ENCODE peak calls at places on chromosomes 4 and X, in ten cellular contexts. M is H1, Q is SK-N-SH, P is A549, T is esophagus muscularis mucosa, H is stomach, Y is GM12878, V is tibial nerve, K is K562, N is upper lobe of left lung. G is an unnamed sample.
A peak's percentile ranks its signal among the peaks of the same experiment; 100 is the strongest.

GRCh38 chr4:97457253-97457652 is 686.0 kb downstream of the STPG2 start:
- DNase-seq in H (no peak), M (no peak), Q (no peak), N (no peak), P (no peak), V (no peak), T (no peak), Y (no peak), K (no peak), G (no peak)

GRCh38 chr4:13329963-13330362 is 154.2 kb downstream of the RAB28 start:
- DNase-seq in T (no peak), P (no peak), Q (no peak), H (no peak), N (no peak), Y (peak; percentile 11), K (no peak), V (no peak), M (no peak), G (no peak)

GRCh38 chrX:112642349-112642748 is 37.4 kb downstream of the LHFPL1 start:
- DNase-seq in T (no peak), H (peak; percentile 31), M (peak; percentile 46), P (peak; percentile 46), V (no peak), K (peak; percentile 18), Q (peak; percentile 39), N (no peak), Y (no peak), G (no peak)

GRCh38 chrX:153953342-153953830 is 8.9 kb upstream of the RENBP start:
- DNase-seq in T (peak; percentile 92), Q (peak; percentile 95), P (peak; percentile 58), Y (no peak), M (peak; percentile 91), K (peak; percentile 56), V (peak; percentile 41), H (peak; percentile 79), N (no peak), G (peak; percentile 76)

GRCh38 chr4:1325681-1326635 is 21.1 kb upstream of the UVSSA start:
- DNase-seq in M (no peak), Q (no peak), V (no peak), T (no peak), K (no peak), N (peak; percentile 71), Y (no peak), H (no peak), P (no peak), G (no peak)

GRCh38 chr4:152045781-152046571 is 285.2 kb upstream of the GATB start:
- DNase-seq in Q (no peak), V (no peak), P (peak; percentile 29), N (peak; percentile 87), T (peak; percentile 89), H (peak; percentile 50), Y (no peak), K (peak; percentile 39), M (peak; percentile 96), G (peak; percentile 45)

GRCh38 chr4:26325191-26325590 is 4.4 kb downstream of the RBPJ start:
- DNase-seq in P (peak; percentile 31), V (no peak), H (no peak), M (no peak), N (no peak), Y (no peak), Q (peak; percentile 33), K (no peak), T (no peak), G (no peak)

GRCh38 chrX:18899796-18900380 is 84.0 kb downstream of the PHKA2 start:
- DNase-seq in P (peak; percentile 58), Y (no peak), M (no peak), N (peak; percentile 22), H (no peak), T (no peak), Q (peak; percentile 87), K (no peak), V (no peak), G (no peak)

GRCh38 chr4:32789026-32789608 is 2068.9 kb downstream of the PCDH7 start:
- DNase-seq in T (no peak), V (no peak), Y (no peak), N (no peak), M (no peak), Q (no peak), P (no peak), K (no peak), H (no peak), G (no peak)

GRCh38 chr4:144599621-144600020 is 46.3 kb upstream of the HHIP start:
- DNase-seq in K (no peak), T (no peak), H (no peak), N (no peak), Y (no peak), V (no peak), M (no peak), P (no peak), Q (no peak), G (no peak)

GRCh38 chrX:17689971-17690409 is 47.3 kb upstream of the SCML1 start:
- DNase-seq in H (peak; percentile 41), P (peak; percentile 64), V (no peak), Y (peak; percentile 7), M (no peak), T (no peak), K (peak; percentile 32), Q (peak; percentile 61), N (no peak), G (peak; percentile 23)

GRCh38 chrX:69305333-69306062 is 140.2 kb upstream of the PJA1 start:
- DNase-seq in N (peak; percentile 43), H (no peak), T (no peak), M (peak; percentile 67), V (no peak), Q (no peak), P (no peak), Y (no peak), K (no peak), G (no peak)

GRCh38 chr4:153371835-153372234 is 27.3 kb downstream of the MND1 start:
- DNase-seq in H (no peak), K (no peak), M (no peak), V (no peak), Q (no peak), Y (no peak), T (no peak), P (no peak), N (no peak), G (no peak)

GRCh38 chr4:107751670-107752069 is 31.6 kb upstream of the PAPSS1 start:
- DNase-seq in M (no peak), P (no peak), H (no peak), Q (no peak), V (no peak), K (no peak), T (no peak), N (no peak), Y (no peak), G (no peak)

GRCh38 chrX:53440631-53441517 is 6.7 kb upstream of the HSD17B10 start:
- DNase-seq in M (peak; percentile 47), V (peak; percentile 59), Y (no peak), H (peak; percentile 53), P (peak; percentile 48), N (no peak), K (no peak), T (peak; percentile 93), Q (peak; percentile 27), G (peak; percentile 82)

GRCh38 chr4:169582203-169582602 is 30.2 kb downstream of the NEK1 start:
- DNase-seq in T (no peak), Y (peak; percentile 16), P (no peak), H (no peak), V (no peak), N (no peak), Q (no peak), K (no peak), M (no peak), G (no peak)

DNA sequence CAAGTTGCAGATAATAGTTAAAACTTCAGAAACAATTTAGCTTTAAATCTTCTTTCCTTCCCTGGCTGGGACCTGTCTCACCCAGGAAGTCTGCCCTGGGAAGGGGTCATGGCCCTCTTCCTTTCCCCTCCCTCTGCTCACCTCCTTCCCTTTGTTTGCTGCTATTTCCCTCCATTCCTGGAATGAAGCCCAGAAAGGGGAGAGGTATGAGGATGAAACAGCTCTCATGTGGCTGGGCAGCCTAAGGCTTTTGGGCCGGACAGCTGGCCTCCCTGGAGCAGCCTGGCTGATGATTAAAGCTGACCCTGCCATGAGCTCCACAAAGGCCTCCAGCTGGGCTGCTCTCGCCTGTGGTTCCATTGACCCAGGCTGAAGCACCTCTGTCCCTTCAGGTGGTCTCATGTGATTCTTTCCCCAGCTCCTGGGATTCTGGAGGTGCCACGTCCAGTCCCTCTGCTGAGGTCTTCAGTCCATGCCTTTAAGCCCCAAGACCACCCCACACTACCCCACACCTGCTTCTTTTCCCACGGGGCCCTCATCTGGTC is 202.1 kb downstream of the PTTG2 start:
- DNase-seq in T (no peak), K (no peak), V (no peak), P (peak; percentile 76), Q (peak; percentile 36), M (no peak), N (peak; percentile 14), Y (no peak), H (peak; percentile 59), G (no peak)
- TF ChIP-seq EP300 in T (no peak), K (no peak), V (no peak), P (no peak), Q (peak; percentile 67), M (no peak), N (no peak), Y (no peak), H (no peak), G (no peak)

DNA sequence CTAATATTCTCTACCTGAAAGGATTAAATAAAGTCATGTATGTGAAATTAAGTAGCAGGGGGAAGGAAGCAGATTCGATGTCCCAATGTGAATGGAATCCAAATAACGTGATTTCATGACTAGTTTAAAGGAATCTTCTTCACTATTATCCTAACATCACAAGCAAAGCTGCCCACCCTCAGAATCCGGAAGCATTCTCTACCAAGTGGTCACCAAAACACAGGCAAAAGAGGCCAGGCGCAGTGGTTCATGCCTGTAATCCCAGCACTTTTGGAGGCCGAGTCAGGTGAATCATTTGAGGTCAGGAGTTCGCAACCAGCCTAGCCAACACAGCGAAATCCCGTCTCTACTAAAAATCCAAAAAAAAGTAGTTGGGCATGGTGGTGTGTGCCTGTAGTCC is 212.9 kb downstream of the LDB2 start:
- DNase-seq in V (no peak), P (no peak), H (no peak), Y (no peak), M (no peak), K (no peak), T (no peak), Q (no peak), N (no peak), G (no peak)
- TF ChIP-seq EP300 in V (no peak), P (no peak), H (no peak), Y (no peak), M (no peak), K (no peak), T (no peak), Q (no peak), N (no peak), G (no peak)

GRCh38 chr4:2827874-2828751 is 15.5 kb upstream of the ADD1 start:
- DNase-seq in T (no peak), M (no peak), Y (no peak), K (no peak), V (no peak), H (no peak), P (no peak), N (peak; percentile 28), Q (no peak), G (peak; percentile 29)
- TF ChIP-seq EP300 in T (no peak), M (no peak), Y (no peak), K (no peak), V (no peak), H (no peak), P (no peak), N (no peak), Q (no peak), G (no peak)

DNA sequence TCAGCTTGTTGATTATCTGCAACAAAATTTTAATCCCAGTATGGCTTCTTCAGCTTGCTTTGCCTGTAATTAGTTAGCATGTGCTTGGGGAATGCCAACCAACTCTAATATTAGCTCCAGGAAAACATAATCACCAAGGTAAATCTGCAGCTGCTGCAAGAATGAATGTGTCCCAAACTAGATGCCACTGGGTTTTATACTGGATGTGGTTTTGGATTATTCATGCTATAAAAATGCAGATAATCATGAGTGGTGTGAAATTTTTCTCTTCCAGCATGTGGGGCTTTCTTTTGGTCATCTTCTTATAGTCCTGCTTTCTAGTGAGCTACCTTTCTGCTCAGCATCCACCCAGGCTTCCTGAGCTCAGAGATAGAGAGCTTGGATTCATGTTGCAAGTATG is 295.9 kb upstream of the CASK start:
- DNase-seq in V (no peak), M (no peak), Q (no peak), N (no peak), H (no peak), P (no peak), T (no peak), K (no peak), Y (no peak), G (no peak)
- TF ChIP-seq EP300 in V (no peak), M (no peak), Q (no peak), N (no peak), H (no peak), P (no peak), T (no peak), K (no peak), Y (no peak), G (no peak)

G was measured in ovary.